ENCODE peak calls at places on chromosomes 2 and 18, in nine cellular contexts. S is endothelial cell, A is upper lobe of right lung, V is cardiac fibroblast, G is pancreas, L is fibroblast of the aortic adventitia, Q is nephron progenitor cell, H is RWPE1, P is astrocyte of the spinal cord. K is an unnamed sample.
A peak's percentile ranks its signal among the peaks of the same experiment; 100 is the strongest.

GRCh38 chr2:215188078-215188477 is 49.7 kb upstream of the ABCA12 start:
- DNase-seq in S (no peak), G (no peak), H (no peak), P (no peak), V (peak; percentile 33), A (no peak), Q (no peak), L (peak; percentile 21), K (no peak)

GRCh38 chr2:99936065-99936464 is 206.3 kb downstream of the AFF3 start:
- DNase-seq in A (no peak), L (no peak), G (no peak), Q (no peak), H (no peak), P (no peak), S (no peak), V (no peak), K (no peak)

GRCh38 chr2:240411261-240412160 is 24.0 kb upstream of the GPC1 start:
- DNase-seq in S (no peak), L (no peak), G (no peak), V (no peak), H (no peak), Q (peak; percentile 1), A (peak; percentile 49), P (no peak), K (no peak)

GRCh38 chr2:56295666-56296065 is 111.9 kb downstream of the CCDC85A start:
- DNase-seq in S (no peak), L (no peak), P (no peak), H (no peak), G (no peak), Q (no peak), A (no peak), V (no peak), K (no peak)

GRCh38 chr18:38790786-38791185 is 1225.2 kb upstream of the CELF4 start:
- DNase-seq in L (no peak), A (no peak), V (no peak), S (no peak), Q (no peak), P (no peak), G (no peak), H (no peak), K (no peak)

GRCh38 chr2:197265931-197266330 is 44.6 kb downstream of the ANKRD44 start:
- DNase-seq in S (no peak), L (no peak), P (no peak), G (no peak), V (no peak), Q (no peak), H (no peak), A (no peak), K (no peak)

GRCh38 chr2:202541137-202541536 is 93.6 kb upstream of the FAM117B start:
- DNase-seq in A (no peak), P (no peak), L (peak; percentile 51), G (no peak), H (no peak), Q (no peak), V (no peak), S (no peak), K (no peak)

GRCh38 chr2:15334650-15335326 is 226.3 kb downstream of the NBAS start:
- DNase-seq in L (peak; percentile 60), Q (no peak), G (no peak), A (no peak), P (peak; percentile 73), V (peak; percentile 39), H (peak; percentile 63), S (no peak), K (no peak)

GRCh38 chr2:129870646-129871335 is 108.7 kb upstream of the RAB6C start:
- DNase-seq in L (peak; percentile 17), H (no peak), S (no peak), G (no peak), P (no peak), Q (no peak), V (no peak), A (no peak), K (no peak)

GRCh38 chr2:100877555-100877954 is 57.6 kb downstream of the NPAS2 start:
- DNase-seq in A (no peak), L (peak; percentile 64), S (no peak), V (peak; percentile 82), Q (no peak), G (no peak), P (peak; percentile 71), H (peak; percentile 41), K (no peak)

GRCh38 chr2:73297151-73297559 is 3.8 kb upstream of the EGR4 start:
- DNase-seq in G (no peak), S (no peak), A (no peak), V (no peak), L (no peak), Q (no peak), P (no peak), H (no peak), K (no peak)

GRCh38 chr18:54815086-54815485 is 13.2 kb upstream of the RAB27B start:
- DNase-seq in S (no peak), L (no peak), Q (no peak), H (no peak), G (no peak), V (no peak), P (no peak), A (no peak), K (no peak)

GRCh38 chr18:40413160-40413559 is 1541.9 kb upstream of the PIK3C3 start:
- DNase-seq in S (peak; percentile 56), V (peak; percentile 20), L (no peak), G (no peak), H (no peak), Q (peak; percentile 42), P (peak; percentile 24), A (no peak), K (no peak)

GRCh38 chr2:116489944-116490343 is 1324.5 kb upstream of the DDX18 start:
- DNase-seq in A (no peak), Q (no peak), S (no peak), L (no peak), V (no peak), G (no peak), H (no peak), P (no peak), K (no peak)

DNA sequence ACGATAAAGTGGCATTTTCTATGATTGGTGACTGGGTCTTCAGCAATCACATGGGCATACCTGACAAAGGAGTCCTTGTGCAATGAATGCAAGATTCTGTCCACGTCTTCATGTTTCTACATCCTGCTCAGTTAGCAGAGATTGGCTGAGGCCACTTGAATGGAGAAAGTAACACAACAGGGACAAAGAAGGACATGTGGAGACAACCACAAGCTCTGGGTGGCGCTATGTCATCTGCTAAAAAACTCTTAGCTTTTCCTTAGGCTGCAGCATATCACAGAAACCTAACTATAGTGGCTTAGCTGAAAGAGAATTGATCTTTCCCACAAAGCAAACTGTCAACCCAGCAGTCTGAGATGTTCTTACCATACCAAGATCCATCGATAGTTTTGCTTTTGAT is 1109.7 kb downstream of the SOCS6 start:
- DNase-seq in V (peak; percentile 36), P (peak; percentile 17), L (peak; percentile 37), Q (peak; percentile 22), S (no peak), H (no peak), G (no peak), A (no peak), K (no peak)
- TF ChIP-seq CTCF in V (peak; percentile 28), P (peak; percentile 31), L (peak; percentile 35), Q (peak; percentile 43), S (no peak), H (no peak), G (no peak), A (no peak), K (peak; percentile 9)

GRCh38 chr2:19747310-19748072 is 154.3 kb downstream of the TTC32 start:
- DNase-seq in A (no peak), H (no peak), V (peak; percentile 36), L (peak; percentile 46), G (no peak), Q (no peak), P (peak; percentile 42), S (no peak), K (no peak)

GRCh38 chr2:19746137-19746585 is 155.6 kb downstream of the TTC32 start:
- DNase-seq in G (no peak), S (no peak), Q (no peak), V (no peak), H (no peak), L (no peak), A (no peak), P (no peak), K (no peak)

GRCh38 chr2:19745318-19746136 is 156.3 kb downstream of the TTC32 start:
- DNase-seq in H (no peak), V (no peak), L (no peak), G (no peak), A (no peak), Q (no peak), P (no peak), S (no peak), K (no peak)

GRCh38 chr2:19748073-19748375 is 153.8 kb downstream of the TTC32 start:
- DNase-seq in V (no peak), L (no peak), H (no peak), P (no peak), A (no peak), S (no peak), Q (no peak), G (no peak), K (no peak)

DNA sequence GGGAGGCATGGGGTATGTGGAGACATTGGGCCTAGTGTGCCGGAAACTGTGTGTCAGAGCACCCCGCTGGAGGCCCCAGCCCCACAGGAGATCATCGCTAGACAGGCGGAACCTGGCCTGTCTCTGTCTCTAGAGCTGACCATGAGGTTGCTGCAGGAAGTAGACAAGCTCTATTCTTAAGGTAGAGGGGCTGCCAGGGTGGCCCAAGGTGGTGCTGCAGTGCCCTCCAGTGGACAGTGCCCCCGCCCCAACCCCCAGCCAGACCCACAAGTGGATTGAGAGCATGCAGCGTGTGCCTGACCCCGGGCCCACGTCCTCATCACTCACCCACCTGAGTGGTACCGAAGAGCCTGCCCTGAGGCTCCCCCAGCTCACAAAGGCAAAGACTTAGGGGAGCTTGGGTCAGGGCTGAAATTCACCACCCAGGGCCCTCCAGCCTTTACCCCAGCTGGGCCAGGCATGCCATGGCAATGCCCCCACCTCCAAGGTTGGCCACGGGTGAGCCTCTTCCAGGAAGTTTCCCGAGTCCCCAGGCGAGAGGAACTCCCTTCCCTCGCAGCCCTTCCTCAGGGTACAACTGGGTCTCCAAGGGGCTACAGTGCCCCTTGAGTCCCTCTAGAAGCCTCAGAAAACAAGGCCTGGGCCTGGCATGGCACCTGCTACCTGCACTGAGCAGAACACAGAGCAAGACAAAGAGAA is 155.0 kb downstream of the TTC32 start:
- DNase-seq in A (no peak), H (peak; percentile 25), S (peak; percentile 80), G (no peak), V (no peak), P (peak; percentile 36), Q (peak; percentile 81), L (peak; percentile 17), K (no peak)
- TF ChIP-seq CTCF in A (no peak), H (no peak), S (peak; percentile 51), G (no peak), V (peak; percentile 30), P (peak; percentile 45), Q (peak; percentile 79), L (peak; percentile 42), K (peak; percentile 73)

GRCh38 chr18:63073481-63073880 is 246.1 kb downstream of the BCL2 start:
- DNase-seq in Q (no peak), G (no peak), S (no peak), H (no peak), P (no peak), V (no peak), L (no peak), A (no peak), K (no peak)
- TF ChIP-seq CTCF in Q (no peak), G (no peak), S (no peak), H (no peak), P (no peak), V (no peak), L (no peak), A (no peak), K (peak; percentile 15)

GRCh38 chr18:75884728-75885127 is 457.2 kb upstream of the SMIM21 start:
- DNase-seq in A (no peak), V (no peak), Q (no peak), G (no peak), P (no peak), L (no peak), S (no peak), H (no peak), K (no peak)
- TF ChIP-seq CTCF in A (no peak), V (no peak), Q (no peak), G (no peak), P (peak; percentile 4), L (no peak), S (no peak), H (no peak), K (no peak)